ENCODE peak calls at places on chromosomes 13 and 19, in five cellular contexts. I, H, B, E and W are unnamed samples.

GRCh38 chr19:50003810-50004419 is 21.3 kb downstream of the VRK3 start:
- DNase-seq in I (no peak), H (peak), B (peak), E (peak), W (peak)

GRCh38 chr13:30698023-30698422 is 37.3 kb upstream of the ALOX5AP start:
- DNase-seq in I (no peak), H (no peak), B (no peak), E (no peak), W (no peak)

GRCh38 chr13:45238945-45239795 is 38.3 kb upstream of the KCTD4 start:
- DNase-seq in I (no peak), H (peak), B (no peak), E (no peak), W (peak)

GRCh38 chr13:76012091-76012721 is 376.1 kb downstream of the LMO7 start:
- DNase-seq in I (no peak), H (no peak), B (no peak), E (no peak), W (no peak)

GRCh38 chr13:45339867-45340266 is 1.1 kb downstream of the TPT1 start:
- DNase-seq in I (no peak), H (no peak), B (no peak), E (no peak), W (no peak)

GRCh38 chr19:22545751-22546150 is 88.4 kb upstream of the ZNF492 start:
- DNase-seq in I (no peak), H (peak), B (no peak), E (peak), W (no peak)

GRCh38 chr13:59483441-59484116 is 680.1 kb downstream of the DIAPH3 start:
- DNase-seq in I (no peak), H (no peak), B (no peak), E (no peak), W (peak)

GRCh38 chr13:31896427-31896826 is 135.1 kb upstream of the FRY start:
- DNase-seq in I (no peak), H (no peak), B (no peak), E (no peak), W (no peak)

GRCh38 chr19:54151362-54152035 is 8.0 kb downstream of the LENG1 start:
- DNase-seq in I (no peak), H (no peak), B (no peak), E (no peak), W (no peak)

GRCh38 chr19:5309438-5310204 is 31.0 kb downstream of the PTPRS start:
- DNase-seq in I (no peak), H (no peak), B (no peak), E (no peak), W (no peak)

GRCh38 chr19:3003046-3003445 is 25.7 kb downstream of the TLE6 start:
- DNase-seq in I (no peak), H (no peak), B (no peak), E (no peak), W (no peak)
- TF ChIP-seq CTCF in I (no peak), H (no peak), B (no peak), E (no peak), W (no peak)

GRCh38 chr13:79056706-79057105 is 349.3 kb downstream of the RBM26 start:
- DNase-seq in I (no peak), H (no peak), B (no peak), E (no peak), W (no peak)
- TF ChIP-seq CTCF in I (no peak), H (no peak), B (peak), E (peak), W (no peak)

GRCh38 chr19:28555317-28555716 is 657.6 kb downstream of the UQCRFS1 start:
- DNase-seq in I (no peak), H (no peak), B (no peak), E (no peak), W (no peak)
- TF ChIP-seq CTCF in I (no peak), H (no peak), B (no peak), E (no peak), W (no peak)

DNA sequence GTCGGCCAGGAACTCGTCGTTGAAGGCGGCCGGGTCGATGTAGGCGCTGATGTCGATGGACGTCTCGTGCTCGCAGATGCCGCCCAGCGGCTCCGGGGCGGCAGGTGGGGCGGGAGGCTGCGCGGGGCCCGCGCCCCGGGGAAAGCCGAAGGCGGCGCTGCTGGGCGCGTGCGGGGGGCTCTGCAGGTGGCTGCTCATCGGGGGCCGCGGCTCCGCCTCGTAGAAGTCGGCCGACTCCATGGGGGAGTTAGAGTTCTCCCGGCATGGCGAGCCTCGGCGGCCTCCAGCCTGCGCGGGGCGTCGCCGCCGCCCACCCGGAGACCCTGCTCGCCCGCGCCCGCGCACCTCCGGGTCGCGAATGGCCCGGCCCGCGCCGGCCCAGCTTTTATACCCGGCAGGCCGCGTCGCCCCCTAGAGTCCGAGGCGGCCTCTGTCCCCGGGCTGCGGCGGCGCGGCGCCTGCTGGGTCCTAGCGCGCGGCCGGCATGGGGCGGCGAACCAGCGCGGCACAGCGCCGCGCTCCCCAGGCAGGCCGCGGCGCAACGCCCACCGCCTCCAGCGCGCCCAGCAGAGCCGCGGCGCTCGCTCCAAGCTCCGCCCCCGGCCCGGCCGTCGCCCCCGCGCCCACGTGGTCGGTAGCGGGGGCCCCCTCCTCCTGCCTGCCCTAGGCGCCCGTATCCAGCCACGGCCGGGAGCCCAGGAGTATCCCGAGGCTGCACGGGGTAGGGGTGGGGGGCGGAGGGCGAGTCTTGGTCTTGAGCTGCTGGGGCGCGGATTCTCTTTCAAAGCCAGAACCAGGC is at the start of gene CEBPA:
- DNase-seq in I (peak), H (peak), B (peak), E (peak), W (peak)
- TF ChIP-seq CTCF in I (peak), H (no peak), B (no peak), E (peak), W (no peak)

GRCh38 chr13:77274126-77274525 is 52.8 kb downstream of the MYCBP2 start:
- DNase-seq in I (no peak), H (no peak), B (no peak), E (no peak), W (no peak)
- TF ChIP-seq CTCF in I (no peak), H (no peak), B (no peak), E (no peak), W (no peak)